ENCODE peak calls at places on chromosome 14, in seven cellular contexts. A is H54; C is fibroblast of pulmonary artery; I is endothelial cell; V is myocyte; H is stimulated activated CD8-positive, alpha-beta memory T cell treated with anti-CD3 and anti-CD28 coated beads, Interleukin-12 subunit alpha, Interleukin-12 subunit beta, amount 100 ng/mL, for 1 hour; T is bronchial epithelial cell. B is an unnamed sample.

GRCh38 chr14:92759679-92760523 is 11.5 kb upstream of the LGMN start:
- DNase-seq in A (no peak), C (no peak), I (no peak), V (no peak), H (no peak), T (no peak), B (no peak)

GRCh38 chr14:76920572-76921175 is 94.5 kb downstream of the LRRC74A start:
- DNase-seq in A (no peak), C (peak), I (no peak), V (no peak), H (no peak), T (no peak), B (peak)

GRCh38 chr14:74299061-74299545 is 3.6 kb downstream of the ABCD4 start:
- DNase-seq in A (no peak), C (peak), I (peak), V (peak), H (no peak), T (peak), B (peak)

GRCh38 chr14:69539631-69540410 is 34.9 kb downstream of the CCDC177 start:
- DNase-seq in A (no peak), C (peak), I (no peak), V (no peak), H (no peak), T (peak), B (peak)

GRCh38 chr14:103705524-103706284 is 9.5 kb downstream of the XRCC3 start:
- DNase-seq in A (no peak), C (no peak), I (no peak), V (no peak), H (no peak), T (no peak), B (no peak)

GRCh38 chr14:49019467-49020100 is 566.6 kb downstream of the RPS29 start:
- DNase-seq in A (no peak), C (no peak), I (no peak), V (no peak), H (no peak), T (no peak), B (no peak)

GRCh38 chr14:72577521-72577920 is 316.4 kb downstream of the DPF3 start:
- DNase-seq in A (no peak), C (no peak), I (no peak), V (no peak), H (no peak), T (no peak), B (no peak)

GRCh38 chr14:33307691-33308369 is 369.2 kb downstream of the NPAS3 start:
- DNase-seq in A (peak), C (peak), I (no peak), V (peak), H (no peak), T (no peak), B (peak)

GRCh38 chr14:50388256-50388931 is 8.3 kb downstream of the CDKL1 start:
- DNase-seq in A (no peak), C (no peak), I (no peak), V (no peak), H (no peak), T (no peak), B (no peak)

GRCh38 chr14:95285566-95285965 is 34.1 kb downstream of the CLMN start:
- DNase-seq in A (no peak), C (no peak), I (no peak), V (no peak), H (no peak), T (no peak), B (no peak)

GRCh38 chr14:39175445-39176262 is 600 bp downstream of the PNN start:
- DNase-seq in A (peak), C (peak), I (peak), V (no peak), H (no peak), T (peak), B (peak)

GRCh38 chr14:23103581-23103980 is 1.2 kb downstream of the CIROP start:
- DNase-seq in A (no peak), C (no peak), I (no peak), V (no peak), H (no peak), T (no peak), B (no peak)